ENCODE peak calls at places on chromosomes 2 and 18, in seven cellular contexts. C is body of pancreas, M is astrocyte, W is breast epithelium, K is tibial nerve, T is bronchial epithelial cell, H is IMR-90. P is an unnamed sample.

GRCh38 chr2:135473567-135473966 is 57.5 kb downstream of the ZRANB3 start:
- DNase-seq in T (peak), H (peak), C (peak), K (no peak), W (no peak), M (peak), P (no peak)

GRCh38 chr2:9941196-9941995 is 10.1 kb upstream of the GRHL1 start:
- DNase-seq in H (peak), T (peak), K (no peak), C (no peak), W (no peak), M (peak), P (no peak)

GRCh38 chr2:120899799-120900198 is 164.1 kb downstream of the GLI2 start:
- DNase-seq in W (no peak), T (no peak), M (no peak), K (no peak), C (no peak), H (no peak), P (no peak)

GRCh38 chr2:70528276-70528675 is 25.4 kb downstream of the TGFA start:
- DNase-seq in C (no peak), H (no peak), K (no peak), W (no peak), T (no peak), M (no peak), P (no peak)

GRCh38 chr2:197835293-197835692 is 30.9 kb downstream of the PLCL1 start:
- DNase-seq in T (no peak), H (no peak), W (no peak), C (no peak), M (no peak), K (no peak), P (no peak)

GRCh38 chr2:183951636-183952035 is 646.7 kb upstream of the ZNF804A start:
- DNase-seq in T (peak), H (no peak), K (no peak), M (no peak), C (no peak), W (no peak), P (no peak)

GRCh38 chr18:23871410-23871809 is 143.1 kb upstream of the TTC39C start:
- DNase-seq in K (no peak), M (peak), H (no peak), C (peak), T (peak), W (peak), P (no peak)

GRCh38 chr18:4510709-4511108 is 55.6 kb upstream of the DLGAP1 start:
- DNase-seq in T (no peak), C (no peak), W (no peak), K (no peak), H (no peak), M (peak), P (no peak)

GRCh38 chr18:25675123-25675850 is 323.3 kb upstream of the ZNF521 start:
- DNase-seq in C (no peak), K (no peak), H (no peak), W (no peak), T (no peak), M (no peak), P (no peak)

GRCh38 chr2:4340536-4340935 is 637.2 kb downstream of the DCDC2C start:
- DNase-seq in K (no peak), W (no peak), C (no peak), H (no peak), M (no peak), T (peak), P (no peak)

GRCh38 chr2:207141381-207141780 is 24.4 kb downstream of the KLF7 start:
- DNase-seq in T (no peak), K (no peak), M (no peak), C (no peak), H (no peak), W (no peak), P (no peak)

GRCh38 chr18:28039078-28039477 is 137.9 kb downstream of the CDH2 start:
- DNase-seq in M (peak), K (no peak), W (no peak), T (peak), H (peak), C (no peak), P (no peak)

GRCh38 chr18:12819822-12820221 is 64.2 kb downstream of the PTPN2 start:
- DNase-seq in W (no peak), K (no peak), T (no peak), C (no peak), H (no peak), M (no peak), P (no peak)

GRCh38 chr2:241798631-241799521 is 10.1 kb upstream of the NEU4 start:
- DNase-seq in M (no peak), W (no peak), H (no peak), T (no peak), C (no peak), K (no peak), P (no peak)

GRCh38 chr2:70643715-70644114 is 90.1 kb upstream of the TGFA start:
- DNase-seq in K (no peak), C (peak), M (no peak), H (no peak), T (peak), W (no peak), P (no peak)

GRCh38 chr2:128635361-128635900 is 316.8 kb upstream of the HS6ST1 start:
- DNase-seq in W (no peak), M (no peak), H (no peak), T (no peak), C (no peak), K (no peak), P (no peak)

GRCh38 chr2:235230809-235231601 is 262.8 kb upstream of the AGAP1 start:
- DNase-seq in W (no peak), C (no peak), T (peak), K (no peak), M (peak), H (no peak), P (no peak)

GRCh38 chr18:75208055-75208835 is 694 bp downstream of the PTGR3 start:
- DNase-seq in H (peak), M (peak), C (peak), K (peak), T (peak), W (peak), P (peak)

GRCh38 chr2:78351208-78351607 is 674.3 kb upstream of the REG3G start:
- DNase-seq in C (no peak), T (peak), W (no peak), K (no peak), H (no peak), M (no peak), P (no peak)

GRCh38 chr2:217868265-217868892 is 134.4 kb downstream of the TNS1 start:
- DNase-seq in T (no peak), C (no peak), K (no peak), M (no peak), W (no peak), H (no peak), P (no peak)

GRCh38 chr2:71555798-71556454 is 102.6 kb downstream of the DYSF start:
- DNase-seq in W (no peak), K (no peak), H (no peak), T (no peak), C (peak), M (no peak), P (no peak)

GRCh38 chr2:227853765-227854271 is 17.6 kb upstream of the DAW1 start:
- DNase-seq in W (no peak), M (peak), C (no peak), H (peak), K (no peak), T (peak), P (no peak)

GRCh38 chr2:233707979-233708644 is 4.6 kb upstream of the UGT1A5 start:
- DNase-seq in H (peak), W (no peak), K (no peak), M (peak), C (no peak), T (peak), P (no peak)

GRCh38 chr2:148645925-148646559 is 1.5 kb downstream of the EPC2 start:
- DNase-seq in M (peak), W (peak), H (peak), K (peak), T (peak), C (peak), P (no peak)

GRCh38 chr2:232230557-232230956 is 148.0 kb upstream of the ALPP start:
- DNase-seq in T (no peak), H (peak), C (peak), K (no peak), M (no peak), W (no peak), P (no peak)
- TF ChIP-seq CTCF in T (peak), H (peak), C (no peak), K (no peak), M (no peak), W (no peak), P (no peak)

DNA sequence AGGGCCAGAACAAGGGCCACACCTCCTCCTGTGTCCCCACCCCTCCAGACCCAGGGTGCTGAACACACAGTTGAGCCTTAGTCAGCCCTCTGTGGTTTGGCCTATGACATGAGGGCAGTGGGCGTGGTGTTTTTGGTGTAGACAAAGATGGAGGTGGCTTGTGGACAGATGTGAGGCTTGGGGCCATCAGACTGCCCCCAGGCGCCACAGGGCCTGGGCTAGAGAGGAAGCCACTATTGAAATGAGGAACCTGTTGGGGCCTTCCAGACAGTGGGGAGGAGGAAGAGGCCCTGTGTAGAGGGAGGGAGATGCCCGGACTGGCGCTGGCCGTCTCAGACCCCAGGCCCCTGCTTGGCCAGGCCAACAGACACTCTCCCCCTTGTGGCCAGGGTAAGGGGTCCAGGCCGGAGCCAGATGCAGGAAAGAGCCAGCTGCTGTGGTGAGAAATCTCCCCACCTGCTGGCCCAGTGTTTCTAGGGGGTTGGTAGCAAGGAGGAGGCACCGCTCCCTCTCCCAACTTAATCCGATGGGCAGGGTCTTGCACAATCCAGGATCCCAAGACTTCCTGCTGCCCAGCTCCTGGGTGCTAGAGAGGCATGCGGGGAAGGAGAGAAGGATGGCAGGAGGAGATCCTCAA is 53.8 kb downstream of the SMAD7 start:
- DNase-seq in T (no peak), H (peak), K (peak), C (no peak), W (peak), M (no peak), P (peak)
- TF ChIP-seq CTCF in T (no peak), H (peak), K (no peak), C (no peak), W (no peak), M (no peak), P (no peak)

DNA sequence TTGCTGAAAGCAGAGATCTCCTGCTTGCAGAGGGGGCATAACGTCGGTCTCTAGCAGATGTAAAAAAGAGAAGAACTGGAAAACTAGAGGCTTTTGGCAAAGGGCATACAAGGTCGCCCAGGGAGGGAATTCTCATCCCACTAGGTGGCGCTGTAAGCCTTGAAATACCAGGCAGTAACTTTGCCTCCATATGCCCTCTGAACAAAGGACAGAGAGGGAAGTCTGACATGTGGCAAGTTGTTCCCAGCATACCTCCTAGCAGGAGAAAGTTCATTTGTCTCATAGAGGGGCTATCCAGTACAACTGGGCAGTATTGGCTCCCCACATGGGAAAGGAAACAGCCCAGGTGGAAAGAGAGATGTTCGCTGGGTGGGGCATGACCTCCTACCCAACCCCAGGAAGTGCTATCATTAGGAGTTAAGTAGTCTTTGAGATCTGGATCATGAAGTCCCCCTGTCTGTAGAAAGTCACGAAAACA is 40.0 kb downstream of the STK17B start:
- DNase-seq in H (peak), M (no peak), K (peak), W (no peak), T (peak), C (no peak), P (no peak)
- TF ChIP-seq CTCF in H (peak), M (peak), K (peak), W (no peak), T (peak), C (no peak), P (no peak)

GRCh38 chr18:49628119-49628518 is 66.3 kb downstream of the LIPG start:
- DNase-seq in T (peak), K (no peak), C (no peak), H (no peak), M (no peak), W (no peak), P (no peak)

GRCh38 chr18:49626842-49627360 is 65.0 kb downstream of the LIPG start:
- DNase-seq in C (no peak), M (no peak), W (no peak), K (no peak), T (no peak), H (no peak), P (no peak)

GRCh38 chr18:49631146-49631866 is 69.4 kb downstream of the LIPG start:
- DNase-seq in H (no peak), W (no peak), M (no peak), K (no peak), T (no peak), C (no peak), P (no peak)

GRCh38 chr18:49630246-49630699 is 68.4 kb downstream of the LIPG start:
- DNase-seq in H (no peak), M (no peak), T (peak), C (peak), W (peak), K (no peak), P (no peak)

DNA sequence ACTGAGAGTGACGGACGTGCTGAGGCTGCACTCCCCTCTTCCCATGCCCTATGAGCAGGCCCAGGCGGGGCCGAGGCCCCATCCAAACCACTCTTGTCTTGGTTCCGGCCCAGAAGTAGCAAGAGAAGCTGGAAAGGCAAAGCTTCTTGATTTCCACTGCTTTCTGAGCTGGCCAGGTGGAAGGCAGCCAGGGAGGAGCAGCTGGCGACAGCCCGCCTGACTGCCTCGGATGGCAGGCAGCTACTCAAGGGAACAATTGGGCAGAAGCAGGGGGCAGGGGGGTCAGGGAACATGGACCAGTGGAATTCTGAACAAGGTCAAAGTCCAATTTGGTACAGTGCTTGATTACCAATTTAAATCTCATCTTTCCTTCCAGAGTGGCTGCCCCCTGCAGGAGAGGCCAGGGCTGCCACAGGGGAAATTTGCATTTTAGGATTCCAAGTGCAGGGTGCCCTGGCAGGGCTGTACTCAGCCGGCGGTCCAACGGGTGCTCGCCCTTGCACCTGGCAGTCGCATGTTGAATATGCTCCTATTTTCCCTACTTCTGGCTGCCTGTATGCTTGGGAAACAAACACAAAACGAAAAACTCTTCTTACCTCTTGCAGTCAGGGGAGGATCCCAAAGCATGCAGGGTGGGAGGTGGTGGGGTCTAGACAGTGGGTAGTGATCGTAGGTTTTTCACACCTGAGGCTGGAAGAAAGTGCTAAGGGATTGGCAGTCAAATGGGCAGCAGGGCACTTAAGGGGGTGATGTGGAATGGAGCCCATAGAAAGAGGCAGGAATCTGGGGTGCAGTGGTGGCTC is 67.3 kb downstream of the LIPG start:
- DNase-seq in H (no peak), C (peak), K (no peak), T (no peak), W (no peak), M (no peak), P (peak)
- TF ChIP-seq CTCF in H (peak), C (peak), K (no peak), T (peak), W (no peak), M (no peak), P (no peak)

P was measured in dorsolateral prefrontal cortex.